ENCODE peak calls at places on chromosome 18, in four cellular contexts. E is NCI-H446, G is Right ventricle myocardium superior, O is GM23248. I is an unnamed sample.

GRCh38 chr18:44823286-44823685 is 142.6 kb downstream of the SETBP1 start:
- DNase-seq in E (no peak), G (no peak), O (no peak), I (no peak)

GRCh38 chr18:34131008-34131407 is 93.7 kb downstream of the NOL4 start:
- DNase-seq in E (no peak), G (no peak), O (no peak), I (no peak)

GRCh38 chr18:59885579-59886163 is 14.1 kb upstream of the PMAIP1 start:
- DNase-seq in E (no peak), G (no peak), O (peak; percentile 87), I (no peak)

GRCh38 chr18:22031581-22031980 is 137.8 kb upstream of the GATA6 start:
- DNase-seq in E (no peak), G (no peak), O (peak; percentile 26), I (no peak)

GRCh38 chr18:80022613-80023012 is 11.6 kb upstream of the RBFA start:
- DNase-seq in E (no peak), G (no peak), O (peak; percentile 40), I (no peak)

GRCh38 chr18:63540131-63540530 is 2.0 kb upstream of the SERPINB12 start:
- DNase-seq in E (no peak), G (no peak), O (peak; percentile 47), I (no peak)

GRCh38 chr18:13452448-13452811 is 233.9 kb downstream of the LDLRAD4 start:
- DNase-seq in E (no peak), G (no peak), O (peak; percentile 88), I (no peak)

GRCh38 chr18:59123588-59124369 is 15.9 kb upstream of the SEC11C start:
- DNase-seq in E (no peak), G (no peak), O (peak; percentile 94), I (no peak)

GRCh38 chr18:11654736-11655604 is 34.1 kb upstream of the GNAL start:
- DNase-seq in E (no peak), G (peak; percentile 72), O (peak; percentile 69), I (peak; percentile 70)

GRCh38 chr18:23689616-23690504 is 607 bp downstream of the LAMA3 start:
- DNase-seq in E (no peak), G (peak; percentile 42), O (no peak), I (peak; percentile 54)

GRCh38 chr18:28065031-28065792 is 111.7 kb downstream of the CDH2 start:
- DNase-seq in E (no peak), G (no peak), O (peak; percentile 94), I (no peak)

GRCh38 chr18:74083071-74083954 is 64.3 kb downstream of the FBXO15 start:
- DNase-seq in E (no peak), G (no peak), O (no peak), I (no peak)

GRCh38 chr18:72544092-72544886 is at the start of gene CBLN2:
- DNase-seq in E (no peak), G (peak; percentile 40), O (peak; percentile 79), I (peak; percentile 45)

GRCh38 chr18:13915973-13916372 is 637 bp upstream of the MC2R start:
- DNase-seq in E (peak; percentile 55), G (no peak), O (no peak), I (no peak)

GRCh38 chr18:35417223-35417622 is 40.1 kb upstream of the ZNF396 start:
- DNase-seq in E (no peak), G (no peak), O (no peak), I (no peak)

GRCh38 chr18:46113751-46114150 is 9.6 kb downstream of the HAUS1 start:
- DNase-seq in E (no peak), G (no peak), O (no peak), I (no peak)

GRCh38 chr18:38023871-38024270 is 458.3 kb upstream of the CELF4 start:
- DNase-seq in E (no peak), G (no peak), O (no peak), I (no peak)

GRCh38 chr18:55322176-55322735 is 265.7 kb downstream of the TCF4 start:
- DNase-seq in E (peak; percentile 95), G (peak; percentile 91), O (peak; percentile 94), I (peak; percentile 74)

GRCh38 chr18:33560686-33561370 is 17.2 kb upstream of the ASXL3 start:
- DNase-seq in E (no peak), G (no peak), O (peak; percentile 7), I (no peak)

GRCh38 chr18:73594749-73595148 is 552.9 kb downstream of the FBXO15 start:
- DNase-seq in E (no peak), G (no peak), O (peak; percentile 3), I (no peak)

GRCh38 chr18:10264260-10264659 is 190.2 kb upstream of the APCDD1 start:
- DNase-seq in E (no peak), G (no peak), O (no peak), I (no peak)

GRCh38 chr18:44723973-44724778 is 43.5 kb downstream of the SETBP1 start:
- DNase-seq in E (no peak), G (no peak), O (no peak), I (no peak)

GRCh38 chr18:37567994-37568359 is 2.4 kb upstream of the CELF4 start:
- DNase-seq in E (no peak), G (no peak), O (no peak), I (no peak)

GRCh38 chr18:42525905-42526304 is 570.9 kb downstream of the PIK3C3 start:
- DNase-seq in E (no peak), G (no peak), O (no peak), I (no peak)

GRCh38 chr18:21448301-21448700 is 152.2 kb downstream of the ESCO1 start:
- DNase-seq in E (no peak), G (no peak), O (peak; percentile 44), I (no peak)

GRCh38 chr18:40412410-40412809 is 1542.6 kb upstream of the PIK3C3 start:
- DNase-seq in E (no peak), G (no peak), O (no peak), I (no peak)

GRCh38 chr18:22846088-22846683 is 86.9 kb upstream of the RBBP8 start:
- DNase-seq in E (no peak), G (no peak), O (peak; percentile 49), I (no peak)

GRCh38 chr18:2515408-2515807 is 55.9 kb downstream of the METTL4 start:
- DNase-seq in E (no peak), G (no peak), O (peak; percentile 89), I (no peak)

GRCh38 chr18:30987479-30988241 is 54.9 kb downstream of the DSC3 start:
- DNase-seq in E (no peak), G (no peak), O (peak; percentile 2), I (peak; percentile 55)

GRCh38 chr18:46426311-46427047 is 230.5 kb downstream of the LOXHD1 start:
- DNase-seq in E (no peak), G (no peak), O (no peak), I (no peak)

GRCh38 chr18:58871514-58872490 is 7.1 kb downstream of the ZNF532 start:
- DNase-seq in E (no peak), G (no peak), O (no peak), I (no peak)

I was measured in lower lobe of right lung.